ENCODE peak calls at places on chromosomes 4 and X, in ten cellular contexts. One of them, this sample, is unnamed.

GRCh38 chr4:177484613-177485021 is 42.4 kb upstream of the AGA start:
- DNase-seq in occipital lobe: no peak
- DNase-seq in effector CD4-positive, alpha-beta T cell: no peak
- DNase-seq in posterior cingulate gyrus: no peak
- DNase-seq in NCI-H1105: no peak
- DNase-seq in SW 1271: peak; percentile 49
- DNase-seq in testis: no peak
- DNase-seq in CD4-positive, alpha-beta memory T cell: no peak
- DNase-seq in activated CD4-positive, alpha-beta T cell treated with anti-CD3 and anti-CD28 coated beads for 4 hours: no peak
- DNase-seq in COLO829: peak; percentile 29
- DNase-seq in this sample: no peak

GRCh38 chrX:1224954-1225353 is 12.5 kb upstream of the CRLF2 start:
- DNase-seq in occipital lobe: no peak
- DNase-seq in effector CD4-positive, alpha-beta T cell: no peak
- DNase-seq in posterior cingulate gyrus: no peak
- DNase-seq in NCI-H1105: no peak
- DNase-seq in SW 1271: no peak
- DNase-seq in testis: no peak
- DNase-seq in CD4-positive, alpha-beta memory T cell: no peak
- DNase-seq in activated CD4-positive, alpha-beta T cell treated with anti-CD3 and anti-CD28 coated beads for 4 hours: no peak
- DNase-seq in COLO829: no peak
- DNase-seq in this sample: no peak

GRCh38 chr4:26192921-26193894 is 127.6 kb upstream of the RBPJ start:
- DNase-seq in occipital lobe: no peak
- DNase-seq in effector CD4-positive, alpha-beta T cell: no peak
- DNase-seq in posterior cingulate gyrus: no peak
- DNase-seq in NCI-H1105: no peak
- DNase-seq in SW 1271: no peak
- DNase-seq in testis: no peak
- DNase-seq in CD4-positive, alpha-beta memory T cell: no peak
- DNase-seq in activated CD4-positive, alpha-beta T cell treated with anti-CD3 and anti-CD28 coated beads for 4 hours: no peak
- DNase-seq in COLO829: no peak
- DNase-seq in this sample: no peak

GRCh38 chr4:81030061-81030616 is 369 bp upstream of the BMP3 start:
- DNase-seq in occipital lobe: no peak
- DNase-seq in effector CD4-positive, alpha-beta T cell: no peak
- DNase-seq in posterior cingulate gyrus: no peak
- DNase-seq in NCI-H1105: no peak
- DNase-seq in SW 1271: no peak
- DNase-seq in testis: no peak
- DNase-seq in CD4-positive, alpha-beta memory T cell: no peak
- DNase-seq in activated CD4-positive, alpha-beta T cell treated with anti-CD3 and anti-CD28 coated beads for 4 hours: no peak
- DNase-seq in COLO829: no peak
- DNase-seq in this sample: no peak

GRCh38 chr4:7251321-7251720 is 59.0 kb downstream of the SORCS2 start:
- DNase-seq in occipital lobe: no peak
- DNase-seq in effector CD4-positive, alpha-beta T cell: no peak
- DNase-seq in posterior cingulate gyrus: no peak
- DNase-seq in NCI-H1105: no peak
- DNase-seq in SW 1271: no peak
- DNase-seq in testis: no peak
- DNase-seq in CD4-positive, alpha-beta memory T cell: no peak
- DNase-seq in activated CD4-positive, alpha-beta T cell treated with anti-CD3 and anti-CD28 coated beads for 4 hours: no peak
- DNase-seq in COLO829: no peak
- DNase-seq in this sample: no peak

GRCh38 chr4:7816771-7817170 is 122.9 kb downstream of the AFAP1 start:
- DNase-seq in occipital lobe: no peak
- DNase-seq in effector CD4-positive, alpha-beta T cell: no peak
- DNase-seq in posterior cingulate gyrus: no peak
- DNase-seq in NCI-H1105: no peak
- DNase-seq in SW 1271: no peak
- DNase-seq in testis: no peak
- DNase-seq in CD4-positive, alpha-beta memory T cell: no peak
- DNase-seq in activated CD4-positive, alpha-beta T cell treated with anti-CD3 and anti-CD28 coated beads for 4 hours: no peak
- DNase-seq in COLO829: no peak
- DNase-seq in this sample: no peak

GRCh38 chr4:99894998-99895397 is 771 bp upstream of the LAMTOR3 start:
- DNase-seq in occipital lobe: no peak
- DNase-seq in effector CD4-positive, alpha-beta T cell: no peak
- DNase-seq in posterior cingulate gyrus: no peak
- DNase-seq in NCI-H1105: no peak
- DNase-seq in SW 1271: no peak
- DNase-seq in testis: no peak
- DNase-seq in CD4-positive, alpha-beta memory T cell: no peak
- DNase-seq in activated CD4-positive, alpha-beta T cell treated with anti-CD3 and anti-CD28 coated beads for 4 hours: no peak
- DNase-seq in COLO829: no peak
- DNase-seq in this sample: no peak

GRCh38 chrX:35919536-35920309 is at the start of gene CFAP47:
- DNase-seq in occipital lobe: no peak
- DNase-seq in effector CD4-positive, alpha-beta T cell: no peak
- DNase-seq in posterior cingulate gyrus: peak; percentile 30
- DNase-seq in NCI-H1105: peak; percentile 18
- DNase-seq in SW 1271: no peak
- DNase-seq in testis: peak; percentile 48
- DNase-seq in CD4-positive, alpha-beta memory T cell: no peak
- DNase-seq in activated CD4-positive, alpha-beta T cell treated with anti-CD3 and anti-CD28 coated beads for 4 hours: no peak
- DNase-seq in COLO829: peak; percentile 3
- DNase-seq in this sample: peak; percentile 4

GRCh38 chr4:7761720-7762119 is 177.9 kb downstream of the AFAP1 start:
- DNase-seq in occipital lobe: peak; percentile 54
- DNase-seq in effector CD4-positive, alpha-beta T cell: peak; percentile 14
- DNase-seq in posterior cingulate gyrus: peak; percentile 71
- DNase-seq in NCI-H1105: no peak
- DNase-seq in SW 1271: peak; percentile 23
- DNase-seq in testis: peak; percentile 90
- DNase-seq in CD4-positive, alpha-beta memory T cell: peak; percentile 52
- DNase-seq in activated CD4-positive, alpha-beta T cell treated with anti-CD3 and anti-CD28 coated beads for 4 hours: peak; percentile 47
- DNase-seq in COLO829: no peak
- DNase-seq in this sample: no peak

GRCh38 chrX:153644356-153645125 is 2.5 kb upstream of the DUSP9 start:
- DNase-seq in occipital lobe: no peak
- DNase-seq in effector CD4-positive, alpha-beta T cell: no peak
- DNase-seq in posterior cingulate gyrus: no peak
- DNase-seq in NCI-H1105: peak; percentile 12
- DNase-seq in SW 1271: no peak
- DNase-seq in testis: no peak
- DNase-seq in CD4-positive, alpha-beta memory T cell: no peak
- DNase-seq in activated CD4-positive, alpha-beta T cell treated with anti-CD3 and anti-CD28 coated beads for 4 hours: no peak
- DNase-seq in COLO829: no peak
- DNase-seq in this sample: no peak

GRCh38 chr4:74631338-74631737 is 163.0 kb downstream of the BTC start:
- DNase-seq in occipital lobe: no peak
- DNase-seq in effector CD4-positive, alpha-beta T cell: no peak
- DNase-seq in posterior cingulate gyrus: no peak
- DNase-seq in NCI-H1105: no peak
- DNase-seq in SW 1271: no peak
- DNase-seq in testis: no peak
- DNase-seq in CD4-positive, alpha-beta memory T cell: no peak
- DNase-seq in activated CD4-positive, alpha-beta T cell treated with anti-CD3 and anti-CD28 coated beads for 4 hours: no peak
- DNase-seq in COLO829: no peak
- DNase-seq in this sample: no peak

GRCh38 chr4:22072726-22073125 is 124.2 kb upstream of the KCNIP4 start:
- DNase-seq in occipital lobe: no peak
- DNase-seq in effector CD4-positive, alpha-beta T cell: no peak
- DNase-seq in posterior cingulate gyrus: no peak
- DNase-seq in NCI-H1105: no peak
- DNase-seq in SW 1271: no peak
- DNase-seq in testis: no peak
- DNase-seq in CD4-positive, alpha-beta memory T cell: no peak
- DNase-seq in activated CD4-positive, alpha-beta T cell treated with anti-CD3 and anti-CD28 coated beads for 4 hours: no peak
- DNase-seq in COLO829: no peak
- DNase-seq in this sample: no peak

GRCh38 chrX:69318651-69319305 is 153.5 kb upstream of the PJA1 start:
- DNase-seq in occipital lobe: no peak
- DNase-seq in effector CD4-positive, alpha-beta T cell: no peak
- DNase-seq in posterior cingulate gyrus: no peak
- DNase-seq in NCI-H1105: no peak
- DNase-seq in SW 1271: no peak
- DNase-seq in testis: no peak
- DNase-seq in CD4-positive, alpha-beta memory T cell: no peak
- DNase-seq in activated CD4-positive, alpha-beta T cell treated with anti-CD3 and anti-CD28 coated beads for 4 hours: no peak
- DNase-seq in COLO829: no peak
- DNase-seq in this sample: no peak

GRCh38 chrX:18389968-18390367 is 35.4 kb upstream of the CDKL5 start:
- DNase-seq in occipital lobe: no peak
- DNase-seq in effector CD4-positive, alpha-beta T cell: no peak
- DNase-seq in posterior cingulate gyrus: no peak
- DNase-seq in NCI-H1105: no peak
- DNase-seq in SW 1271: no peak
- DNase-seq in testis: no peak
- DNase-seq in CD4-positive, alpha-beta memory T cell: no peak
- DNase-seq in activated CD4-positive, alpha-beta T cell treated with anti-CD3 and anti-CD28 coated beads for 4 hours: no peak
- DNase-seq in COLO829: no peak
- DNase-seq in this sample: no peak

GRCh38 chr4:23022032-23022431 is 329.3 kb downstream of the GBA3 start:
- DNase-seq in occipital lobe: no peak
- DNase-seq in effector CD4-positive, alpha-beta T cell: no peak
- DNase-seq in posterior cingulate gyrus: no peak
- DNase-seq in NCI-H1105: no peak
- DNase-seq in SW 1271: peak; percentile 66
- DNase-seq in testis: no peak
- DNase-seq in CD4-positive, alpha-beta memory T cell: no peak
- DNase-seq in activated CD4-positive, alpha-beta T cell treated with anti-CD3 and anti-CD28 coated beads for 4 hours: no peak
- DNase-seq in COLO829: peak; percentile 4
- DNase-seq in this sample: no peak

GRCh38 chr4:82614868-82615449 is 53.2 kb upstream of the TMEM150C start:
- DNase-seq in occipital lobe: no peak
- DNase-seq in effector CD4-positive, alpha-beta T cell: no peak
- DNase-seq in posterior cingulate gyrus: no peak
- DNase-seq in NCI-H1105: no peak
- DNase-seq in SW 1271: no peak
- DNase-seq in testis: no peak
- DNase-seq in CD4-positive, alpha-beta memory T cell: no peak
- DNase-seq in activated CD4-positive, alpha-beta T cell treated with anti-CD3 and anti-CD28 coated beads for 4 hours: no peak
- DNase-seq in COLO829: no peak
- DNase-seq in this sample: no peak

GRCh38 chr4:110073045-110073845 is 125.2 kb downstream of the ELOVL6 start:
- DNase-seq in occipital lobe: no peak
- DNase-seq in effector CD4-positive, alpha-beta T cell: no peak
- DNase-seq in posterior cingulate gyrus: no peak
- DNase-seq in NCI-H1105: no peak
- DNase-seq in SW 1271: no peak
- DNase-seq in testis: peak; percentile 64
- DNase-seq in CD4-positive, alpha-beta memory T cell: no peak
- DNase-seq in activated CD4-positive, alpha-beta T cell treated with anti-CD3 and anti-CD28 coated beads for 4 hours: no peak
- DNase-seq in COLO829: no peak
- DNase-seq in this sample: no peak

GRCh38 chr4:4694296-4694772 is 152.5 kb upstream of the STX18 start:
- DNase-seq in occipital lobe: no peak
- DNase-seq in effector CD4-positive, alpha-beta T cell: no peak
- DNase-seq in posterior cingulate gyrus: no peak
- DNase-seq in NCI-H1105: no peak
- DNase-seq in SW 1271: no peak
- DNase-seq in testis: peak; percentile 79
- DNase-seq in CD4-positive, alpha-beta memory T cell: no peak
- DNase-seq in activated CD4-positive, alpha-beta T cell treated with anti-CD3 and anti-CD28 coated beads for 4 hours: no peak
- DNase-seq in COLO829: no peak
- DNase-seq in this sample: no peak

GRCh38 chr4:74473155-74473811 is 28.3 kb downstream of the AREG start:
- DNase-seq in occipital lobe: no peak
- DNase-seq in effector CD4-positive, alpha-beta T cell: no peak
- DNase-seq in posterior cingulate gyrus: no peak
- DNase-seq in NCI-H1105: no peak
- DNase-seq in SW 1271: peak; percentile 71
- DNase-seq in testis: no peak
- DNase-seq in CD4-positive, alpha-beta memory T cell: no peak
- DNase-seq in activated CD4-positive, alpha-beta T cell treated with anti-CD3 and anti-CD28 coated beads for 4 hours: no peak
- DNase-seq in COLO829: peak; percentile 54
- DNase-seq in this sample: no peak

GRCh38 chr4:7630559-7631287 is 196.0 kb upstream of the PSAPL1 start:
- DNase-seq in occipital lobe: peak; percentile 85
- DNase-seq in effector CD4-positive, alpha-beta T cell: no peak
- DNase-seq in posterior cingulate gyrus: peak; percentile 71
- DNase-seq in NCI-H1105: peak; percentile 48
- DNase-seq in SW 1271: no peak
- DNase-seq in testis: peak; percentile 62
- DNase-seq in CD4-positive, alpha-beta memory T cell: no peak
- DNase-seq in activated CD4-positive, alpha-beta T cell treated with anti-CD3 and anti-CD28 coated beads for 4 hours: no peak
- DNase-seq in COLO829: peak; percentile 35
- DNase-seq in this sample: no peak

GRCh38 chr4:5635826-5636196 is 72.5 kb downstream of the EVC2 start:
- DNase-seq in occipital lobe: no peak
- DNase-seq in effector CD4-positive, alpha-beta T cell: no peak
- DNase-seq in posterior cingulate gyrus: no peak
- DNase-seq in NCI-H1105: no peak
- DNase-seq in SW 1271: peak; percentile 21
- DNase-seq in testis: no peak
- DNase-seq in CD4-positive, alpha-beta memory T cell: no peak
- DNase-seq in activated CD4-positive, alpha-beta T cell treated with anti-CD3 and anti-CD28 coated beads for 4 hours: no peak
- DNase-seq in COLO829: peak; percentile 45
- DNase-seq in this sample: no peak

GRCh38 chrX:44400588-44400987 is 57.1 kb upstream of the EFHC2 start:
- DNase-seq in occipital lobe: no peak
- DNase-seq in effector CD4-positive, alpha-beta T cell: no peak
- DNase-seq in posterior cingulate gyrus: no peak
- DNase-seq in NCI-H1105: no peak
- DNase-seq in SW 1271: peak; percentile 20
- DNase-seq in testis: peak; percentile 13
- DNase-seq in CD4-positive, alpha-beta memory T cell: no peak
- DNase-seq in activated CD4-positive, alpha-beta T cell treated with anti-CD3 and anti-CD28 coated beads for 4 hours: peak; percentile 16
- DNase-seq in COLO829: peak; percentile 61
- DNase-seq in this sample: no peak

GRCh38 chrX:14718403-14718802 is 154.5 kb downstream of the FANCB start:
- DNase-seq in occipital lobe: no peak
- DNase-seq in effector CD4-positive, alpha-beta T cell: no peak
- DNase-seq in posterior cingulate gyrus: no peak
- DNase-seq in NCI-H1105: no peak
- DNase-seq in SW 1271: no peak
- DNase-seq in testis: no peak
- DNase-seq in CD4-positive, alpha-beta memory T cell: no peak
- DNase-seq in activated CD4-positive, alpha-beta T cell treated with anti-CD3 and anti-CD28 coated beads for 4 hours: no peak
- DNase-seq in COLO829: no peak
- DNase-seq in this sample: no peak

GRCh38 chrX:15864629-15865028 is 10.0 kb upstream of the AP1S2 start:
- DNase-seq in occipital lobe: no peak
- DNase-seq in effector CD4-positive, alpha-beta T cell: no peak
- DNase-seq in posterior cingulate gyrus: no peak
- DNase-seq in NCI-H1105: no peak
- DNase-seq in SW 1271: no peak
- DNase-seq in testis: no peak
- DNase-seq in CD4-positive, alpha-beta memory T cell: no peak
- DNase-seq in activated CD4-positive, alpha-beta T cell treated with anti-CD3 and anti-CD28 coated beads for 4 hours: no peak
- DNase-seq in COLO829: peak; percentile 45
- DNase-seq in this sample: no peak

GRCh38 chrX:10199212-10199611 is 42.4 kb downstream of the CLCN4 start:
- DNase-seq in occipital lobe: no peak
- DNase-seq in effector CD4-positive, alpha-beta T cell: no peak
- DNase-seq in posterior cingulate gyrus: no peak
- DNase-seq in NCI-H1105: no peak
- DNase-seq in SW 1271: no peak
- DNase-seq in testis: peak; percentile 19
- DNase-seq in CD4-positive, alpha-beta memory T cell: peak; percentile 8
- DNase-seq in activated CD4-positive, alpha-beta T cell treated with anti-CD3 and anti-CD28 coated beads for 4 hours: no peak
- DNase-seq in COLO829: no peak
- DNase-seq in this sample: no peak

GRCh38 chrX:129318375-129318774 is 204.9 kb downstream of the SMARCA1 start:
- DNase-seq in occipital lobe: no peak
- DNase-seq in effector CD4-positive, alpha-beta T cell: no peak
- DNase-seq in posterior cingulate gyrus: no peak
- DNase-seq in NCI-H1105: no peak
- DNase-seq in SW 1271: peak; percentile 0
- DNase-seq in testis: peak; percentile 23
- DNase-seq in CD4-positive, alpha-beta memory T cell: no peak
- DNase-seq in activated CD4-positive, alpha-beta T cell treated with anti-CD3 and anti-CD28 coated beads for 4 hours: no peak
- DNase-seq in COLO829: peak; percentile 19
- DNase-seq in this sample: peak; percentile 3

GRCh38 chrX:31604629-31605221 is 532.9 kb upstream of the FTHL17 start:
- DNase-seq in occipital lobe: no peak
- DNase-seq in effector CD4-positive, alpha-beta T cell: no peak
- DNase-seq in posterior cingulate gyrus: no peak
- DNase-seq in NCI-H1105: no peak
- DNase-seq in SW 1271: no peak
- DNase-seq in testis: no peak
- DNase-seq in CD4-positive, alpha-beta memory T cell: no peak
- DNase-seq in activated CD4-positive, alpha-beta T cell treated with anti-CD3 and anti-CD28 coated beads for 4 hours: no peak
- DNase-seq in COLO829: no peak
- DNase-seq in this sample: no peak

GRCh38 chr4:156983366-156983765 is 11.8 kb upstream of the PDGFC start:
- DNase-seq in occipital lobe: no peak
- DNase-seq in effector CD4-positive, alpha-beta T cell: no peak
- DNase-seq in posterior cingulate gyrus: no peak
- DNase-seq in NCI-H1105: no peak
- DNase-seq in SW 1271: peak; percentile 39
- DNase-seq in testis: no peak
- DNase-seq in CD4-positive, alpha-beta memory T cell: no peak
- DNase-seq in activated CD4-positive, alpha-beta T cell treated with anti-CD3 and anti-CD28 coated beads for 4 hours: no peak
- DNase-seq in COLO829: no peak
- DNase-seq in this sample: no peak